ENCODE peak calls at places on chromosomes 2 and 18, in seven cellular contexts. E is HepG2; O is hippocampal formation; I is globus pallidus; P is heart left ventricle; H is neural crest cell; X is effector memory CD8-positive, alpha-beta T cell. K is an unnamed sample.

GRCh38 chr18:61400714-61401113 is 67.5 kb downstream of the CDH20 start:
- DNase-seq in E (no peak), P (no peak), H (no peak), X (no peak), O (no peak), I (no peak), K (peak; percentile 8)

GRCh38 chr2:54855434-54855833 is 132.0 kb downstream of the EML6 start:
- DNase-seq in H (no peak), P (no peak), E (no peak), O (no peak), I (no peak), X (no peak), K (peak; percentile 34)

GRCh38 chr2:207746131-207746530 is 23.6 kb downstream of the FZD5 start:
- DNase-seq in H (peak; percentile 46), O (peak; percentile 86), I (peak; percentile 80), X (peak; percentile 19), P (peak; percentile 51), E (peak; percentile 85), K (peak; percentile 63)

GRCh38 chr2:190379249-190379964 is 28.7 kb upstream of the MFSD6 start:
- DNase-seq in X (no peak), E (peak; percentile 32), I (no peak), H (no peak), O (no peak), P (no peak), K (peak; percentile 41)

GRCh38 chr2:20643060-20643459 is 7.8 kb downstream of the HS1BP3 start:
- DNase-seq in P (no peak), E (no peak), I (no peak), X (no peak), H (no peak), O (no peak), K (no peak)

GRCh38 chr2:149767516-149767974 is 180.0 kb upstream of the MMADHC start:
- DNase-seq in H (no peak), I (no peak), E (no peak), O (no peak), P (no peak), X (no peak), K (peak; percentile 69)

GRCh38 chr2:33350632-33351031 is 125.8 kb upstream of the RASGRP3 start:
- DNase-seq in X (no peak), H (no peak), P (no peak), E (no peak), I (no peak), O (no peak), K (no peak)

GRCh38 chr2:120750488-120751210 is 15.0 kb downstream of the GLI2 start:
- DNase-seq in P (no peak), I (no peak), E (no peak), X (no peak), O (no peak), H (no peak), K (no peak)

GRCh38 chr2:97704989-97705388 is 8.4 kb upstream of the ZAP70 start:
- DNase-seq in E (no peak), O (no peak), X (no peak), P (no peak), I (no peak), H (no peak), K (no peak)

GRCh38 chr2:181070834-181071200 is 90.4 kb downstream of the UBE2E3 start:
- DNase-seq in P (no peak), E (no peak), H (no peak), I (no peak), X (no peak), O (no peak), K (no peak)